ENCODE peak calls at places on chromosomes 7 and 10, in seven cellular contexts. D is GM06990, X is fibroblast of lung, Z is endothelial cell of umbilical vein, B is fibroblast of the aortic adventitia, G is AG04450, F is A549. K is an unnamed sample.
A peak's percentile ranks its signal among the peaks of the same experiment; 100 is the strongest.

GRCh38 chr10:110032801-110033723 is 25.3 kb downstream of the ADD3 start:
- DNase-seq in D (no peak), X (peak; percentile 36), Z (peak; percentile 39), B (peak; percentile 60), G (no peak), F (no peak), K (no peak)

GRCh38 chr7:29207023-29207422 is 12.4 kb downstream of the CHN2 start:
- DNase-seq in D (no peak), X (no peak), Z (no peak), B (no peak), G (no peak), F (no peak), K (no peak)

GRCh38 chr10:112213836-112214235 is 30.3 kb upstream of the GPAM start:
- DNase-seq in D (no peak), X (no peak), Z (no peak), B (peak; percentile 77), G (no peak), F (no peak), K (no peak)

GRCh38 chr10:69645296-69645665 is 15.2 kb downstream of the FAM241B start:
- DNase-seq in D (no peak), X (no peak), Z (no peak), B (no peak), G (no peak), F (no peak), K (no peak)

GRCh38 chr10:29191674-29192073 is 97.2 kb upstream of the LYZL1 start:
- DNase-seq in D (no peak), X (no peak), Z (no peak), B (no peak), G (no peak), F (no peak), K (no peak)

GRCh38 chr7:142407939-142408573 is 150.2 kb upstream of the PRSS58 start:
- DNase-seq in D (no peak), X (peak; percentile 40), Z (no peak), B (peak; percentile 55), G (no peak), F (no peak), K (no peak)

GRCh38 chr7:65840446-65840845 is 32.4 kb upstream of the VKORC1L1 start:
- DNase-seq in D (peak; percentile 8), X (no peak), Z (no peak), B (no peak), G (no peak), F (no peak), K (no peak)

GRCh38 chr10:76281704-76282103 is 850.3 kb downstream of the LRMDA start:
- DNase-seq in D (no peak), X (no peak), Z (no peak), B (no peak), G (no peak), F (no peak), K (no peak)

GRCh38 chr10:77667426-77668324 is 30.1 kb upstream of the KCNMA1 start:
- DNase-seq in D (no peak), X (no peak), Z (no peak), B (no peak), G (no peak), F (no peak), K (no peak)

GRCh38 chr7:18834574-18835361 is 282.7 kb downstream of the TWIST1 start:
- DNase-seq in D (no peak), X (peak; percentile 97), Z (no peak), B (no peak), G (no peak), F (no peak), K (no peak)

GRCh38 chr10:119079572-119080520 is 771 bp downstream of the EIF3A start:
- DNase-seq in D (peak; percentile 84), X (peak; percentile 75), Z (peak; percentile 79), B (peak; percentile 72), G (peak; percentile 34), F (peak; percentile 76), K (peak; percentile 64)

GRCh38 chr7:45573199-45573598 is 969 bp upstream of the ADCY1 start:
- DNase-seq in D (no peak), X (no peak), Z (no peak), B (no peak), G (no peak), F (no peak), K (no peak)

GRCh38 chr7:93196331-93196730 is 29.9 kb downstream of the HEPACAM2 start:
- DNase-seq in D (no peak), X (no peak), Z (no peak), B (no peak), G (no peak), F (no peak), K (no peak)

GRCh38 chr10:131997366-131998049 is 15.8 kb upstream of the BNIP3 start:
- DNase-seq in D (no peak), X (peak; percentile 91), Z (peak; percentile 75), B (peak; percentile 69), G (peak; percentile 74), F (peak; percentile 66), K (no peak)

GRCh38 chr10:81018898-81019890 is 481.5 kb downstream of the SH2D4B start:
- DNase-seq in D (no peak), X (peak; percentile 27), Z (peak; percentile 53), B (peak; percentile 25), G (no peak), F (peak; percentile 70), K (no peak)

GRCh38 chr7:24665564-24666294 is 91.5 kb downstream of the GSDME start:
- DNase-seq in D (peak; percentile 22), X (peak; percentile 75), Z (peak; percentile 66), B (peak; percentile 79), G (peak; percentile 29), F (peak; percentile 44), K (no peak)

GRCh38 chr10:3258291-3258848 is 85.8 kb upstream of the PITRM1 start:
- DNase-seq in D (no peak), X (no peak), Z (peak; percentile 61), B (no peak), G (no peak), F (no peak), K (no peak)

GRCh38 chr10:70757856-70758255 is 27.3 kb downstream of the TBATA start:
- DNase-seq in D (no peak), X (no peak), Z (no peak), B (no peak), G (no peak), F (no peak), K (no peak)

GRCh38 chr10:31413325-31413724 is 94.3 kb downstream of the ZEB1 start:
- DNase-seq in D (no peak), X (peak; percentile 9), Z (peak; percentile 47), B (peak; percentile 46), G (no peak), F (no peak), K (no peak)

GRCh38 chr10:62079885-62080559 is 178.5 kb downstream of the ARID5B start:
- DNase-seq in D (peak; percentile 44), X (no peak), Z (no peak), B (no peak), G (no peak), F (no peak), K (no peak)

GRCh38 chr7:131235489-131236317 is 92.0 kb upstream of the MKLN1 start:
- DNase-seq in D (no peak), X (peak; percentile 98), Z (peak; percentile 96), B (peak; percentile 100), G (peak; percentile 93), F (peak; percentile 99), K (peak; percentile 64)

GRCh38 chr7:147509859-147510542 is 1080.6 kb upstream of the C7orf33 start:
- DNase-seq in D (no peak), X (no peak), Z (no peak), B (peak; percentile 59), G (no peak), F (no peak), K (no peak)

GRCh38 chr7:1741751-1742554 is 71.9 kb downstream of the ELFN1 start:
- DNase-seq in D (peak; percentile 60), X (no peak), Z (no peak), B (no peak), G (no peak), F (no peak), K (peak; percentile 28)

DNA sequence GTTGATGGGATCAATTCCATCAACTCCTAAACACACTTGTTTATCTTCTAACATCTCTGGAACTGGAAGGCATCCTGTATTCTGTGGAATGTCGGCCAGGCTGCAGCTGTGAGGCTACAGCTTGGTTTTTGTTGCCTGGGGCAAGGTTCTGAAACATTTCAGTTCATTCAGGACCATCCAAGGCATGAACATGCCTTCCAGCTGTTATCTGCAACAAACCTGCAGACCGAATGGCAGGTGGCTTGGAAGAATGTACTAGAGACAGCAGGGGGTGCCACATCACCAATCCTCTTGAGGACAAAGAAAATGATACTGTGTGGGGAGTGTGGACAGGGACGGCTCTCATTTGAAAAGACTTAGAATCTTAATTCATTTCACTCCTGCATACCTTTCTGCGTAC is 12.4 kb downstream of the PAPOLB start:
- DNase-seq in D (no peak), X (peak; percentile 32), Z (peak; percentile 36), B (peak; percentile 35), G (no peak), F (peak; percentile 48), K (no peak)
- TF ChIP-seq CTCF in D (peak; percentile 52), X (peak; percentile 40), Z (peak; percentile 23), B (peak; percentile 24), G (peak; percentile 36), F (peak; percentile 29), K (peak; percentile 51)

DNA sequence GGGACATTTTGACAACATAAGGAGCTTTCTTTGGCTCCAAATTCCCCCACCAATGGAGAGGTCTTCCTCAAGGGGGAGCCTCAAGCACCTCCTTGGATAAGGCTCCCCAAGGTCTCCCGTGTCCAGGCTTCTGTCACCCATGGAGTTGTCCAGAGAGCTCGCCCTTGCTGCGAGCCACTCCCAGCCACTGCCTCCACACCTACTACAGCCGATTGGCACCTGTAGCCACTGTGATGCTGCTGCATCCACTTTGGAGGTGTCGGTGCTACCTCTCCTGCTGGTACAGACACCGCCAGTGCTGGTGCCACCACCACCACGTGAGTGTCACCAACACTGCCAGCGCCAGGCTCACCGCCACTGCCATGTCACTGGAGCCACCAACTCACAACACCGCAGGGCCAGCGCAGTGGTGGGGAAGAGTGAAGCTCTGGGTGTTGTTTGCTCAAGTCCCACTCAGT is 22.1 kb upstream of the ENO4 start:
- DNase-seq in D (no peak), X (no peak), Z (no peak), B (no peak), G (no peak), F (no peak), K (no peak)
- TF ChIP-seq CTCF in D (no peak), X (no peak), Z (no peak), B (no peak), G (no peak), F (no peak), K (no peak)

DNA sequence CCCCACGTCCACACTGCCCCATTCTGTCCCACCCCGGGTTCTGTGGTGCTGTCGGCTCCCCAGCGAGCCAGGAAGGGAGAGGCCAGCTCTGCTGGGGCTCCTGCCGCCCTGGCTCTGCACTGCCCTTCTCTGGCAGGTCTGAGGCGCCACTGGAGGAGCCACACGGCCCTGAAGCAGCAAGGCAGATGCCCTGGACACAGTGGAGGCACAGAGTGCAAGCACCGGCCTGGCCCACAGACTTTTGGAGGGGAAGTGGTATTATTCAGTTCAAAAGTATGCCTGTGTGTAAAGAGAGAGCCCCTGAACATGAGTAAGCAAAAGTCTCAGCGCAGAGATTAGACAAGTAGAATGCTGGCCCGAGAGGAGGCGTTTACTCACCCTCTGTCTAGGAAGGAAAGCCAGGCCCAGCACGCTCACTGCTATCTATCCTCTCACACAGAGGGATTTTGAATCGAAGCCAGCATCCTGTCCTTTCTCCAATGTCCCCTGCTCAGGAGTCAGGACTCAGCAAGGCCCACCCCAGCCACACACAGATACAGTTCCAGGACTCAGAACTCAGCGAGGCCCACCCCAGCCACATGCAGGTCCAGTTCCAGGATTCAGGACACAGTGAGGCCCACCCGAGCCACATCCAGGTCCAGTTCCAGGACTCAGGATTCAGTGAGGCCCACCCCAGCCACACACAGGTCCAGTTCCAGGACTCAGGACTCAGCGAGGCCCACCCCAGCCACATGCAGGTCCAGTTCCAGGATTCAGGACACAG is 115.0 kb downstream of the EGFR start:
- DNase-seq in D (no peak), X (peak; percentile 97), Z (peak; percentile 93), B (peak; percentile 99), G (peak; percentile 95), F (peak; percentile 86), K (no peak)
- TF ChIP-seq CTCF in D (no peak), X (no peak), Z (no peak), B (no peak), G (no peak), F (peak; percentile 13), K (no peak)

GRCh38 chr10:19811517-19811916 is 4.7 kb upstream of the PLXDC2 start:
- DNase-seq in D (no peak), X (peak; percentile 66), Z (no peak), B (peak; percentile 36), G (no peak), F (no peak), K (no peak)
- TF ChIP-seq CTCF in D (no peak), X (peak; percentile 83), Z (no peak), B (peak; percentile 57), G (peak; percentile 70), F (no peak), K (peak; percentile 21)

K was measured in natural killer cell.